ENCODE peak calls at places on chromosomes 11 and 22, in ten cellular contexts. Y is CD4-positive, alpha-beta T cell; W is GF-D8; O is naive thymus-derived CD4-positive, alpha-beta T cell; S is right atrium auricular region; C is head of caudate nucleus; B is mucosa of gallbladder; N is stimulated activated CD8-positive, alpha-beta memory T cell treated with anti-CD3 and anti-CD28 coated beads, Interleukin-7, amount 100 ng/mL, for 4 hours; P is astrocyte of the cerebellum; J is NCI-H2107. D is an unnamed sample.
A peak's percentile ranks its signal among the peaks of the same experiment; 100 is the strongest.

GRCh38 chr11:118607401-118608267 is at the start of gene PHLDB1:
- DNase-seq in Y (peak; percentile 28), W (no peak), O (peak; percentile 36), S (peak; percentile 73), C (peak; percentile 93), B (no peak), N (peak; percentile 49), P (no peak), J (peak; percentile 43), D (peak; percentile 82)

GRCh38 chr22:44076825-44077224 is 52.7 kb downstream of the PARVB start:
- DNase-seq in Y (no peak), W (no peak), O (no peak), S (no peak), C (no peak), B (no peak), N (no peak), P (no peak), J (no peak), D (no peak)

GRCh38 chr22:44411226-44412135 is 86.6 kb downstream of the RTL6 start:
- DNase-seq in Y (no peak), W (no peak), O (no peak), S (no peak), C (no peak), B (no peak), N (no peak), P (no peak), J (no peak), D (no peak)

GRCh38 chr11:128394436-128395089 is 192.8 kb downstream of the ETS1 start:
- DNase-seq in Y (no peak), W (no peak), O (no peak), S (no peak), C (no peak), B (no peak), N (no peak), P (no peak), J (no peak), D (no peak)

GRCh38 chr11:96272542-96273306 is 70.3 kb downstream of the MAML2 start:
- DNase-seq in Y (no peak), W (no peak), O (no peak), S (no peak), C (no peak), B (no peak), N (no peak), P (no peak), J (no peak), D (no peak)

GRCh38 chr11:17548444-17548843 is 1.4 kb downstream of the OTOG start:
- DNase-seq in Y (no peak), W (no peak), O (no peak), S (no peak), C (no peak), B (no peak), N (no peak), P (no peak), J (no peak), D (no peak)

GRCh38 chr11:67120881-67121710 is 2.0 kb downstream of the KDM2A start:
- DNase-seq in Y (no peak), W (peak; percentile 69), O (no peak), S (no peak), C (no peak), B (no peak), N (no peak), P (no peak), J (no peak), D (no peak)

GRCh38 chr11:70298243-70298915 is 27.9 kb downstream of the PPFIA1 start:
- DNase-seq in Y (no peak), W (no peak), O (no peak), S (no peak), C (no peak), B (no peak), N (no peak), P (no peak), J (no peak), D (no peak)

GRCh38 chr11:124172599-124172998 is 10.5 kb upstream of the OR10D3 start:
- DNase-seq in Y (no peak), W (no peak), O (no peak), S (no peak), C (no peak), B (no peak), N (no peak), P (no peak), J (no peak), D (no peak)

GRCh38 chr22:19174106-19175025 is 4.2 kb downstream of the SLC25A1 start:
- DNase-seq in Y (no peak), W (peak; percentile 61), O (no peak), S (no peak), C (no peak), B (no peak), N (no peak), P (peak; percentile 11), J (no peak), D (no peak)

GRCh38 chr11:120467627-120468026 is 43.9 kb upstream of the GRIK4 start:
- DNase-seq in Y (no peak), W (no peak), O (no peak), S (no peak), C (no peak), B (no peak), N (no peak), P (no peak), J (no peak), D (no peak)

GRCh38 chr11:128521697-128522062 is 65.7 kb downstream of the ETS1 start:
- DNase-seq in Y (no peak), W (no peak), O (no peak), S (no peak), C (peak; percentile 13), B (no peak), N (no peak), P (no peak), J (no peak), D (no peak)

GRCh38 chr11:123473941-123474668 is 44.0 kb downstream of the GRAMD1B start:
- DNase-seq in Y (no peak), W (no peak), O (no peak), S (no peak), C (no peak), B (no peak), N (no peak), P (no peak), J (no peak), D (no peak)

GRCh38 chr11:19253149-19253540 is 12.4 kb upstream of the E2F8 start:
- DNase-seq in Y (no peak), W (no peak), O (no peak), S (no peak), C (no peak), B (no peak), N (no peak), P (no peak), J (no peak), D (no peak)

GRCh38 chr11:124840666-124841065 is 24.6 kb upstream of the ROBO3 start:
- DNase-seq in Y (no peak), W (no peak), O (no peak), S (no peak), C (no peak), B (no peak), N (no peak), P (no peak), J (no peak), D (no peak)

GRCh38 chr11:26753738-26754504 is 32.1 kb upstream of the SLC5A12 start:
- DNase-seq in Y (no peak), W (no peak), O (no peak), S (no peak), C (peak; percentile 29), B (peak; percentile 42), N (no peak), P (peak; percentile 59), J (peak; percentile 14), D (no peak)

GRCh38 chr22:19040581-19041402 is 81.4 kb downstream of the DGCR2 start:
- DNase-seq in Y (no peak), W (no peak), O (no peak), S (no peak), C (no peak), B (no peak), N (no peak), P (no peak), J (no peak), D (peak; percentile 10)

GRCh38 chr11:19867064-19867463 is 154.4 kb downstream of the NAV2 start:
- DNase-seq in Y (no peak), W (no peak), O (no peak), S (no peak), C (no peak), B (no peak), N (no peak), P (no peak), J (no peak), D (no peak)

GRCh38 chr11:65165847-65166317 is 4.2 kb upstream of the SPDYC start:
- DNase-seq in Y (no peak), W (no peak), O (no peak), S (no peak), C (no peak), B (peak; percentile 54), N (no peak), P (no peak), J (no peak), D (no peak)

GRCh38 chr11:119531091-119531490 is 108.1 kb upstream of the THY1 start:
- DNase-seq in Y (no peak), W (no peak), O (no peak), S (no peak), C (no peak), B (no peak), N (no peak), P (no peak), J (no peak), D (no peak)

GRCh38 chr11:58577441-58578135 is 1.3 kb upstream of the ZFP91 start:
- DNase-seq in Y (peak; percentile 56), W (peak; percentile 92), O (peak; percentile 60), S (peak; percentile 72), C (peak; percentile 55), B (peak; percentile 50), N (peak; percentile 72), P (peak; percentile 53), J (peak; percentile 12), D (peak; percentile 35)